ENCODE peak calls at places on chromosomes 3 and 15, in nine cellular contexts. One of them, this sample, is unnamed.

GRCh38 chr3:142095866-142096265 is 53.5 kb downstream of the TFDP2 start:
- DNase-seq in OCI-LY7: peak
- DNase-seq in NCI-H1105 treated with DMSO at 0.1 percent for 48 hours: no peak
- DNase-seq in HFFc6: no peak
- DNase-seq in GF-D8: peak
- DNase-seq in stimulated activated effector memory CD8-positive, alpha-beta T cell treated with anti-CD3 and anti-CD28 coated beads, Interleukin-12 subunit alpha, Interleukin-12 subunit beta, amount 100 ng/mL, for 72 hours: no peak
- DNase-seq in T follicular helper cell: no peak
- DNase-seq in left cardiac atrium: no peak
- DNase-seq in activated CD8-positive, alpha-beta memory T cell treated with anti-CD3 and anti-CD28 coated beads, Interleukin-2, amount 50 U/mL, for 4 hours: no peak
- DNase-seq in this sample: no peak

GRCh38 chr3:183586477-183586876 is 31.0 kb upstream of the KLHL6 start:
- DNase-seq in OCI-LY7: peak
- DNase-seq in NCI-H1105 treated with DMSO at 0.1 percent for 48 hours: no peak
- DNase-seq in HFFc6: no peak
- DNase-seq in GF-D8: no peak
- DNase-seq in stimulated activated effector memory CD8-positive, alpha-beta T cell treated with anti-CD3 and anti-CD28 coated beads, Interleukin-12 subunit alpha, Interleukin-12 subunit beta, amount 100 ng/mL, for 72 hours: no peak
- DNase-seq in T follicular helper cell: no peak
- DNase-seq in left cardiac atrium: no peak
- DNase-seq in activated CD8-positive, alpha-beta memory T cell treated with anti-CD3 and anti-CD28 coated beads, Interleukin-2, amount 50 U/mL, for 4 hours: no peak
- DNase-seq in this sample: no peak

GRCh38 chr3:169044341-169045113 is 619.0 kb downstream of the MECOM start:
- DNase-seq in OCI-LY7: no peak
- DNase-seq in NCI-H1105 treated with DMSO at 0.1 percent for 48 hours: no peak
- DNase-seq in HFFc6: peak
- DNase-seq in GF-D8: no peak
- DNase-seq in stimulated activated effector memory CD8-positive, alpha-beta T cell treated with anti-CD3 and anti-CD28 coated beads, Interleukin-12 subunit alpha, Interleukin-12 subunit beta, amount 100 ng/mL, for 72 hours: no peak
- DNase-seq in T follicular helper cell: no peak
- DNase-seq in left cardiac atrium: no peak
- DNase-seq in activated CD8-positive, alpha-beta memory T cell treated with anti-CD3 and anti-CD28 coated beads, Interleukin-2, amount 50 U/mL, for 4 hours: no peak
- DNase-seq in this sample: peak

GRCh38 chr3:4297486-4297885 is 5.7 kb upstream of the SETMAR start:
- DNase-seq in OCI-LY7: no peak
- DNase-seq in NCI-H1105 treated with DMSO at 0.1 percent for 48 hours: no peak
- DNase-seq in HFFc6: no peak
- DNase-seq in GF-D8: no peak
- DNase-seq in stimulated activated effector memory CD8-positive, alpha-beta T cell treated with anti-CD3 and anti-CD28 coated beads, Interleukin-12 subunit alpha, Interleukin-12 subunit beta, amount 100 ng/mL, for 72 hours: no peak
- DNase-seq in T follicular helper cell: no peak
- DNase-seq in left cardiac atrium: no peak
- DNase-seq in activated CD8-positive, alpha-beta memory T cell treated with anti-CD3 and anti-CD28 coated beads, Interleukin-2, amount 50 U/mL, for 4 hours: no peak
- DNase-seq in this sample: no peak

GRCh38 chr3:72329354-72329753 is 518.9 kb downstream of the SHQ1 start:
- DNase-seq in OCI-LY7: no peak
- DNase-seq in NCI-H1105 treated with DMSO at 0.1 percent for 48 hours: peak
- DNase-seq in HFFc6: no peak
- DNase-seq in GF-D8: no peak
- DNase-seq in stimulated activated effector memory CD8-positive, alpha-beta T cell treated with anti-CD3 and anti-CD28 coated beads, Interleukin-12 subunit alpha, Interleukin-12 subunit beta, amount 100 ng/mL, for 72 hours: no peak
- DNase-seq in T follicular helper cell: no peak
- DNase-seq in left cardiac atrium: peak
- DNase-seq in activated CD8-positive, alpha-beta memory T cell treated with anti-CD3 and anti-CD28 coated beads, Interleukin-2, amount 50 U/mL, for 4 hours: no peak
- DNase-seq in this sample: no peak

GRCh38 chr3:143826296-143826695 is 22.0 kb downstream of the SLC9A9 start:
- DNase-seq in OCI-LY7: no peak
- DNase-seq in NCI-H1105 treated with DMSO at 0.1 percent for 48 hours: no peak
- DNase-seq in HFFc6: no peak
- DNase-seq in GF-D8: no peak
- DNase-seq in stimulated activated effector memory CD8-positive, alpha-beta T cell treated with anti-CD3 and anti-CD28 coated beads, Interleukin-12 subunit alpha, Interleukin-12 subunit beta, amount 100 ng/mL, for 72 hours: no peak
- DNase-seq in T follicular helper cell: no peak
- DNase-seq in left cardiac atrium: no peak
- DNase-seq in activated CD8-positive, alpha-beta memory T cell treated with anti-CD3 and anti-CD28 coated beads, Interleukin-2, amount 50 U/mL, for 4 hours: no peak
- DNase-seq in this sample: no peak

GRCh38 chr15:48710952-48711495 is 65.5 kb upstream of the FBN1 start:
- DNase-seq in OCI-LY7: no peak
- DNase-seq in NCI-H1105 treated with DMSO at 0.1 percent for 48 hours: no peak
- DNase-seq in HFFc6: no peak
- DNase-seq in GF-D8: peak
- DNase-seq in stimulated activated effector memory CD8-positive, alpha-beta T cell treated with anti-CD3 and anti-CD28 coated beads, Interleukin-12 subunit alpha, Interleukin-12 subunit beta, amount 100 ng/mL, for 72 hours: no peak
- DNase-seq in T follicular helper cell: no peak
- DNase-seq in left cardiac atrium: no peak
- DNase-seq in activated CD8-positive, alpha-beta memory T cell treated with anti-CD3 and anti-CD28 coated beads, Interleukin-2, amount 50 U/mL, for 4 hours: no peak
- DNase-seq in this sample: no peak

GRCh38 chr3:161991901-161992300 is 495.3 kb downstream of the OTOL1 start:
- DNase-seq in OCI-LY7: no peak
- DNase-seq in NCI-H1105 treated with DMSO at 0.1 percent for 48 hours: no peak
- DNase-seq in HFFc6: no peak
- DNase-seq in GF-D8: no peak
- DNase-seq in stimulated activated effector memory CD8-positive, alpha-beta T cell treated with anti-CD3 and anti-CD28 coated beads, Interleukin-12 subunit alpha, Interleukin-12 subunit beta, amount 100 ng/mL, for 72 hours: no peak
- DNase-seq in T follicular helper cell: no peak
- DNase-seq in left cardiac atrium: no peak
- DNase-seq in activated CD8-positive, alpha-beta memory T cell treated with anti-CD3 and anti-CD28 coated beads, Interleukin-2, amount 50 U/mL, for 4 hours: no peak
- DNase-seq in this sample: no peak

GRCh38 chr15:57923311-57923710 is 142.2 kb downstream of the ALDH1A2 start:
- DNase-seq in OCI-LY7: no peak
- DNase-seq in NCI-H1105 treated with DMSO at 0.1 percent for 48 hours: no peak
- DNase-seq in HFFc6: no peak
- DNase-seq in GF-D8: no peak
- DNase-seq in stimulated activated effector memory CD8-positive, alpha-beta T cell treated with anti-CD3 and anti-CD28 coated beads, Interleukin-12 subunit alpha, Interleukin-12 subunit beta, amount 100 ng/mL, for 72 hours: no peak
- DNase-seq in T follicular helper cell: no peak
- DNase-seq in left cardiac atrium: peak
- DNase-seq in activated CD8-positive, alpha-beta memory T cell treated with anti-CD3 and anti-CD28 coated beads, Interleukin-2, amount 50 U/mL, for 4 hours: no peak
- DNase-seq in this sample: peak

GRCh38 chr3:88725440-88725839 is 382.0 kb upstream of the EPHA3 start:
- DNase-seq in OCI-LY7: no peak
- DNase-seq in NCI-H1105 treated with DMSO at 0.1 percent for 48 hours: peak
- DNase-seq in HFFc6: no peak
- DNase-seq in GF-D8: no peak
- DNase-seq in stimulated activated effector memory CD8-positive, alpha-beta T cell treated with anti-CD3 and anti-CD28 coated beads, Interleukin-12 subunit alpha, Interleukin-12 subunit beta, amount 100 ng/mL, for 72 hours: no peak
- DNase-seq in T follicular helper cell: no peak
- DNase-seq in left cardiac atrium: no peak
- DNase-seq in activated CD8-positive, alpha-beta memory T cell treated with anti-CD3 and anti-CD28 coated beads, Interleukin-2, amount 50 U/mL, for 4 hours: no peak
- DNase-seq in this sample: no peak

GRCh38 chr3:169112153-169112892 is 551.2 kb downstream of the MECOM start:
- DNase-seq in OCI-LY7: no peak
- DNase-seq in NCI-H1105 treated with DMSO at 0.1 percent for 48 hours: no peak
- DNase-seq in HFFc6: peak
- DNase-seq in GF-D8: no peak
- DNase-seq in stimulated activated effector memory CD8-positive, alpha-beta T cell treated with anti-CD3 and anti-CD28 coated beads, Interleukin-12 subunit alpha, Interleukin-12 subunit beta, amount 100 ng/mL, for 72 hours: no peak
- DNase-seq in T follicular helper cell: no peak
- DNase-seq in left cardiac atrium: no peak
- DNase-seq in activated CD8-positive, alpha-beta memory T cell treated with anti-CD3 and anti-CD28 coated beads, Interleukin-2, amount 50 U/mL, for 4 hours: no peak
- DNase-seq in this sample: peak

GRCh38 chr3:54185740-54186139 is 63.4 kb downstream of the CACNA2D3 start:
- DNase-seq in OCI-LY7: no peak
- DNase-seq in NCI-H1105 treated with DMSO at 0.1 percent for 48 hours: no peak
- DNase-seq in HFFc6: no peak
- DNase-seq in GF-D8: no peak
- DNase-seq in stimulated activated effector memory CD8-positive, alpha-beta T cell treated with anti-CD3 and anti-CD28 coated beads, Interleukin-12 subunit alpha, Interleukin-12 subunit beta, amount 100 ng/mL, for 72 hours: no peak
- DNase-seq in T follicular helper cell: no peak
- DNase-seq in left cardiac atrium: no peak
- DNase-seq in activated CD8-positive, alpha-beta memory T cell treated with anti-CD3 and anti-CD28 coated beads, Interleukin-2, amount 50 U/mL, for 4 hours: no peak
- DNase-seq in this sample: no peak

GRCh38 chr15:47688573-47689086 is 28.7 kb upstream of the SEMA6D start:
- DNase-seq in OCI-LY7: no peak
- DNase-seq in NCI-H1105 treated with DMSO at 0.1 percent for 48 hours: no peak
- DNase-seq in HFFc6: peak
- DNase-seq in GF-D8: no peak
- DNase-seq in stimulated activated effector memory CD8-positive, alpha-beta T cell treated with anti-CD3 and anti-CD28 coated beads, Interleukin-12 subunit alpha, Interleukin-12 subunit beta, amount 100 ng/mL, for 72 hours: no peak
- DNase-seq in T follicular helper cell: no peak
- DNase-seq in left cardiac atrium: no peak
- DNase-seq in activated CD8-positive, alpha-beta memory T cell treated with anti-CD3 and anti-CD28 coated beads, Interleukin-2, amount 50 U/mL, for 4 hours: no peak
- DNase-seq in this sample: peak

GRCh38 chr3:50502584-50503423 is 630 bp downstream of the CACNA2D2 start:
- DNase-seq in OCI-LY7: no peak
- DNase-seq in NCI-H1105 treated with DMSO at 0.1 percent for 48 hours: no peak
- DNase-seq in HFFc6: no peak
- DNase-seq in GF-D8: no peak
- DNase-seq in stimulated activated effector memory CD8-positive, alpha-beta T cell treated with anti-CD3 and anti-CD28 coated beads, Interleukin-12 subunit alpha, Interleukin-12 subunit beta, amount 100 ng/mL, for 72 hours: no peak
- DNase-seq in T follicular helper cell: no peak
- DNase-seq in left cardiac atrium: no peak
- DNase-seq in activated CD8-positive, alpha-beta memory T cell treated with anti-CD3 and anti-CD28 coated beads, Interleukin-2, amount 50 U/mL, for 4 hours: peak
- DNase-seq in this sample: no peak

GRCh38 chr3:129703913-129704312 is 97.4 kb upstream of the PLXND1 start:
- DNase-seq in OCI-LY7: no peak
- DNase-seq in NCI-H1105 treated with DMSO at 0.1 percent for 48 hours: no peak
- DNase-seq in HFFc6: no peak
- DNase-seq in GF-D8: no peak
- DNase-seq in stimulated activated effector memory CD8-positive, alpha-beta T cell treated with anti-CD3 and anti-CD28 coated beads, Interleukin-12 subunit alpha, Interleukin-12 subunit beta, amount 100 ng/mL, for 72 hours: no peak
- DNase-seq in T follicular helper cell: no peak
- DNase-seq in left cardiac atrium: no peak
- DNase-seq in activated CD8-positive, alpha-beta memory T cell treated with anti-CD3 and anti-CD28 coated beads, Interleukin-2, amount 50 U/mL, for 4 hours: no peak
- DNase-seq in this sample: no peak

GRCh38 chr15:65209701-65210643 is 1.3 kb downstream of the CILP start:
- DNase-seq in OCI-LY7: no peak
- DNase-seq in NCI-H1105 treated with DMSO at 0.1 percent for 48 hours: no peak
- DNase-seq in HFFc6: no peak
- DNase-seq in GF-D8: no peak
- DNase-seq in stimulated activated effector memory CD8-positive, alpha-beta T cell treated with anti-CD3 and anti-CD28 coated beads, Interleukin-12 subunit alpha, Interleukin-12 subunit beta, amount 100 ng/mL, for 72 hours: no peak
- DNase-seq in T follicular helper cell: no peak
- DNase-seq in left cardiac atrium: no peak
- DNase-seq in activated CD8-positive, alpha-beta memory T cell treated with anti-CD3 and anti-CD28 coated beads, Interleukin-2, amount 50 U/mL, for 4 hours: no peak
- DNase-seq in this sample: no peak

GRCh38 chr3:52792961-52793695 is 1.5 kb upstream of the ITIH3 start:
- DNase-seq in OCI-LY7: no peak
- DNase-seq in NCI-H1105 treated with DMSO at 0.1 percent for 48 hours: no peak
- DNase-seq in HFFc6: peak
- DNase-seq in GF-D8: no peak
- DNase-seq in stimulated activated effector memory CD8-positive, alpha-beta T cell treated with anti-CD3 and anti-CD28 coated beads, Interleukin-12 subunit alpha, Interleukin-12 subunit beta, amount 100 ng/mL, for 72 hours: no peak
- DNase-seq in T follicular helper cell: no peak
- DNase-seq in left cardiac atrium: no peak
- DNase-seq in activated CD8-positive, alpha-beta memory T cell treated with anti-CD3 and anti-CD28 coated beads, Interleukin-2, amount 50 U/mL, for 4 hours: no peak
- DNase-seq in this sample: no peak

GRCh38 chr3:5186854-5187151 is 704 bp upstream of the EDEM1 start:
- DNase-seq in OCI-LY7: no peak
- DNase-seq in NCI-H1105 treated with DMSO at 0.1 percent for 48 hours: no peak
- DNase-seq in HFFc6: no peak
- DNase-seq in GF-D8: no peak
- DNase-seq in stimulated activated effector memory CD8-positive, alpha-beta T cell treated with anti-CD3 and anti-CD28 coated beads, Interleukin-12 subunit alpha, Interleukin-12 subunit beta, amount 100 ng/mL, for 72 hours: no peak
- DNase-seq in T follicular helper cell: no peak
- DNase-seq in left cardiac atrium: no peak
- DNase-seq in activated CD8-positive, alpha-beta memory T cell treated with anti-CD3 and anti-CD28 coated beads, Interleukin-2, amount 50 U/mL, for 4 hours: no peak
- DNase-seq in this sample: no peak

GRCh38 chr3:90184861-90185260 is 1077.4 kb downstream of the EPHA3 start:
- DNase-seq in OCI-LY7: no peak
- DNase-seq in NCI-H1105 treated with DMSO at 0.1 percent for 48 hours: no peak
- DNase-seq in HFFc6: peak
- DNase-seq in GF-D8: no peak
- DNase-seq in stimulated activated effector memory CD8-positive, alpha-beta T cell treated with anti-CD3 and anti-CD28 coated beads, Interleukin-12 subunit alpha, Interleukin-12 subunit beta, amount 100 ng/mL, for 72 hours: no peak
- DNase-seq in T follicular helper cell: no peak
- DNase-seq in left cardiac atrium: no peak
- DNase-seq in activated CD8-positive, alpha-beta memory T cell treated with anti-CD3 and anti-CD28 coated beads, Interleukin-2, amount 50 U/mL, for 4 hours: no peak
- DNase-seq in this sample: peak

GRCh38 chr3:145307272-145307671 is 853.7 kb downstream of the PLOD2 start:
- DNase-seq in OCI-LY7: no peak
- DNase-seq in NCI-H1105 treated with DMSO at 0.1 percent for 48 hours: no peak
- DNase-seq in HFFc6: no peak
- DNase-seq in GF-D8: no peak
- DNase-seq in stimulated activated effector memory CD8-positive, alpha-beta T cell treated with anti-CD3 and anti-CD28 coated beads, Interleukin-12 subunit alpha, Interleukin-12 subunit beta, amount 100 ng/mL, for 72 hours: no peak
- DNase-seq in T follicular helper cell: no peak
- DNase-seq in left cardiac atrium: no peak
- DNase-seq in activated CD8-positive, alpha-beta memory T cell treated with anti-CD3 and anti-CD28 coated beads, Interleukin-2, amount 50 U/mL, for 4 hours: no peak
- DNase-seq in this sample: no peak

GRCh38 chr3:179005706-179006105 is 65.9 kb downstream of the ZMAT3 start:
- DNase-seq in OCI-LY7: no peak
- DNase-seq in NCI-H1105 treated with DMSO at 0.1 percent for 48 hours: no peak
- DNase-seq in HFFc6: no peak
- DNase-seq in GF-D8: no peak
- DNase-seq in stimulated activated effector memory CD8-positive, alpha-beta T cell treated with anti-CD3 and anti-CD28 coated beads, Interleukin-12 subunit alpha, Interleukin-12 subunit beta, amount 100 ng/mL, for 72 hours: no peak
- DNase-seq in T follicular helper cell: no peak
- DNase-seq in left cardiac atrium: no peak
- DNase-seq in activated CD8-positive, alpha-beta memory T cell treated with anti-CD3 and anti-CD28 coated beads, Interleukin-2, amount 50 U/mL, for 4 hours: no peak
- DNase-seq in this sample: no peak

GRCh38 chr3:65732060-65732933 is 306.4 kb downstream of the MAGI1 start:
- DNase-seq in OCI-LY7: peak
- DNase-seq in NCI-H1105 treated with DMSO at 0.1 percent for 48 hours: peak
- DNase-seq in HFFc6: peak
- DNase-seq in GF-D8: no peak
- DNase-seq in stimulated activated effector memory CD8-positive, alpha-beta T cell treated with anti-CD3 and anti-CD28 coated beads, Interleukin-12 subunit alpha, Interleukin-12 subunit beta, amount 100 ng/mL, for 72 hours: no peak
- DNase-seq in T follicular helper cell: no peak
- DNase-seq in left cardiac atrium: no peak
- DNase-seq in activated CD8-positive, alpha-beta memory T cell treated with anti-CD3 and anti-CD28 coated beads, Interleukin-2, amount 50 U/mL, for 4 hours: no peak
- DNase-seq in this sample: peak

This sample was measured in NCI-H226.